ENCODE peak calls at places on chromosome 11, in five cellular contexts. T is uterus, J is IMR-90, P is A549, Y is tibial artery. G is an unnamed sample.

GRCh38 chr11:11722246-11722645 is 100.4 kb upstream of the GALNT18 start:
- DNase-seq in J (no peak), T (no peak), Y (no peak), P (no peak), G (no peak)

GRCh38 chr11:12432507-12432906 is 55.1 kb downstream of the PARVA start:
- DNase-seq in P (no peak), J (no peak), T (peak; percentile 8), Y (no peak), G (no peak)

GRCh38 chr11:65008873-65009272 is 5.1 kb upstream of the ARL2 start:
- DNase-seq in T (no peak), Y (no peak), P (no peak), J (no peak), G (no peak)

GRCh38 chr11:2294340-2295290 is 7.1 kb downstream of the C11orf21 start:
- DNase-seq in P (no peak), Y (peak; percentile 12), J (no peak), T (no peak), G (peak; percentile 16)

GRCh38 chr11:1086171-1087102 is 11.8 kb downstream of the MUC2 start:
- DNase-seq in P (no peak), Y (no peak), T (no peak), J (no peak), G (peak; percentile 13)

GRCh38 chr11:131677832-131678470 is 307.5 kb downstream of the NTM start:
- DNase-seq in J (no peak), T (no peak), P (no peak), Y (no peak), G (no peak)

GRCh38 chr11:13947379-13947778 is 15.1 kb upstream of the SPON1 start:
- DNase-seq in T (no peak), J (no peak), Y (no peak), P (no peak), G (no peak)

GRCh38 chr11:33942954-33943353 is 51.1 kb upstream of the LMO2 start:
- DNase-seq in T (peak; percentile 40), P (no peak), Y (peak; percentile 74), J (peak; percentile 58), G (no peak)

GRCh38 chr11:87431386-87431785 is 393.7 kb downstream of the TMEM135 start:
- DNase-seq in P (no peak), T (no peak), J (no peak), Y (no peak), G (no peak)

GRCh38 chr11:118448294-118448693 is 12.0 kb downstream of the KMT2A start:
- DNase-seq in Y (no peak), T (no peak), J (peak; percentile 49), P (no peak), G (no peak)

GRCh38 chr11:133015457-133015856 is 516.8 kb downstream of the OPCML start:
- DNase-seq in T (no peak), P (no peak), Y (no peak), J (no peak), G (no peak)

GRCh38 chr11:45778341-45778740 is 26.6 kb upstream of the SLC35C1 start:
- DNase-seq in P (no peak), J (no peak), Y (no peak), T (no peak), G (no peak)

GRCh38 chr11:47466201-47466600 is 17.3 kb upstream of the RAPSN start:
- DNase-seq in P (no peak), T (no peak), Y (no peak), J (peak; percentile 44), G (no peak)

GRCh38 chr11:63510360-63511130 is 4.7 kb downstream of the LGALS12 start:
- DNase-seq in J (no peak), Y (peak; percentile 76), P (no peak), T (no peak), G (peak; percentile 73)

GRCh38 chr11:58573451-58574104 is 2.1 kb downstream of the LPXN start:
- DNase-seq in Y (peak; percentile 81), P (peak; percentile 24), T (peak; percentile 69), J (peak; percentile 85), G (no peak)

DNA sequence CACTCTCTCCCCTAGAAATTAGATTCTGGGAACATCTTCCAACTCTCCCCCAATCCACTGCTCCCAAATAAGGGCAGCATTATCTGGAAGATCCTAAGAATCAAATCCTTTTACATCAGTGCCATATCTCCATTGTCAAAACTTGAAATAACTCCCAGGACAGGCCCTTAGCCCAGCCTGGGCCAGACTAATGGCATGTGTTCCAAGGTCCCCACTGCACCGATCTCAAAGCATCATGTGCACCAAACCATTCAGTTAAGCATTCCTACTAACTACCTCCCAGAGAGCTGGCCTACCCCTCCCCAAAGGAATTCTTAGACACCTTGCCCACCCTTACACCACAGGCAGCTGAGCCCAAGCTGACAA is 44.2 kb upstream of the POU2AF1 start:
- DNase-seq in T (no peak), P (no peak), Y (no peak), J (no peak), G (no peak)
- TF ChIP-seq CTCF in T (no peak), P (no peak), Y (no peak), J (no peak), G (no peak)

DNA sequence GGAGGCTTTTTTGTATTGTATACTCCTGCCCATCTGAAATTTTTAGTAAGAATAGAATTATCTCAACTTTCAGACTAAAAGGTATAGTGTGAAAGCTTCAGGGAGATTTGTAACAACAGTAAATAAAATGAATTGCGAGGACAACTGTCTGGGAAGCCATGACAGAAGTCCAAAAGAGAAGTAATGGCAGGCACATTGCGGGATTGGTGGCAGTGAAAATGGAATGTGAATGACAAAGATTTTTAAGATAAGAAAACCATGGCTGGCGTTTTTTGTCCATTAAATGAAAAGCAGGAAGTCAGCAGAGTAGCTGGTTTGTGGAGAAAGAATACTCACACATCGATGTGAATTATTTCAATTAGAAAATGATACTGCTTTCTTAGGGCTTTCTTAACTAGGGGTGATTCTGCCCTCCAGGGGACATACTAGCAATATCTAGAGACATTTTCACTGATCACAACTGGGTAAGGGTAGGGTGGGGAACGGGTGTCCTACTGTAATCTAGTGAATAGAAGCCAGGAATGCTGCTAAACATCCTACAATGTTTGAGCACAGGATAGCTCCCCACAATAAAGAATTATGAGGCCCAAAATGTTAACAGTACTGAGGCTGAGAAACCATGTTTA is 1.6 kb downstream of the NPAT start:
- DNase-seq in Y (no peak), P (no peak), T (no peak), J (no peak), G (no peak)
- H3K27ac ChIP-seq in Y (no peak overlapping the region), P (peak overlapping the region; percentile 90), T (peak overlapping the region; percentile 93), J (peak overlapping the region; percentile 19), G (no peak overlapping the region)

GRCh38 chr11:110711776-110712642 is at the start of gene ARHGAP20:
- DNase-seq in Y (peak; percentile 69), T (peak; percentile 67), J (peak; percentile 71), P (peak; percentile 15), G (peak; percentile 67)

GRCh38 chr11:110713469-110713776 is 1.2 kb upstream of the ARHGAP20 start:
- DNase-seq in P (no peak), Y (no peak), T (no peak), J (no peak), G (no peak)

GRCh38 chr11:110711448-110711775 is 825 bp downstream of the ARHGAP20 start:
- DNase-seq in P (no peak), T (no peak), J (no peak), Y (no peak), G (no peak)

GRCh38 chr11:110710520-110711381 is 1.5 kb downstream of the ARHGAP20 start:
- DNase-seq in P (no peak), Y (peak; percentile 27), T (peak; percentile 49), J (peak; percentile 51), G (peak; percentile 33)

DNA sequence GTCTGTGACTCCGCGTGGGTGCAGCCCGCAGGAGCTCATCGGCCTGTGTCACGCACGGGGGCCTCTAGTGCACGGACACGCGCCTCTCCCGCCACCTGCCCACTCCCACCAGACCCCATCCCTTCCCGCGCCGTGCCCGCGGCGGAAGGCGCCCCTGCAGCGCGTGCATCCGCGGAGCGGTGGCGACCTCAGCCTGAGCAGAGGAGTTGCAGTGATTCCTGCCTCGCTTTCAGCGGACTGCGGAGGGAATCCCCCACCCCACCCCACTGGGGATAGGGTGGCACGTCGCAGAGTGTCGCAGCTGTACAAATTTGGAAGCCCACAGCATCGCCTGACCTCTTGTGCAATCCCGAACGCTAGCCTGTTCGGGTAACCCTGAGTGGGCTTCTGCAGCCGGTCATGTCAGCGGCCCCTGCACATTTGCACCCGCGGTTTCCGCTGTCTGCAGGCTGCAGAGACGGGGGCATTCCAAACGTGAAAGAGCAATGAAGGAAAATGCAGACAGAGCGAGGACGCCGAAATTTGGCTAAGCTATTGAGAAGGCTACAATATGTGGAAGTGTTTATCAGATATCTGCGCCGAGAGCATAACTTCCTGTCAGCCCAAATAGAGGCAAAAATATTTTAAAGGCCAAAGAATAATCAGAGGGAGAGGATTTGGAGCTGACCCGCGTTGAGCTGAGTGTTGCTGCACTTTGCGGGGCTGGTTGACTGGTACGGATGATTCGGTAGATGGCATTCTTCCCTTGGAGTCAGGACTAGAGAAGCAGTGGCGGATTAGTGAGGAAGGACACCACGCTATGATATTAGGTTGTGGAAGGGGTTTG is 619 bp upstream of the ARHGAP20 start:
- DNase-seq in Y (peak; percentile 37), J (peak; percentile 52), P (no peak), T (peak; percentile 17), G (peak; percentile 69)
- TF ChIP-seq CTCF in Y (no peak), J (peak; percentile 32), P (no peak), T (no peak), G (peak; percentile 42)

GRCh38 chr11:69435161-69435990 is 46.1 kb upstream of the LINC01488 start:
- DNase-seq in J (no peak), Y (no peak), P (no peak), T (no peak), G (no peak)

GRCh38 chr11:69437876-69438205 is 43.6 kb upstream of the LINC01488 start:
- DNase-seq in T (no peak), Y (no peak), P (no peak), J (no peak), G (peak; percentile 28)

GRCh38 chr11:69438286-69438920 is 43.1 kb upstream of the LINC01488 start:
- DNase-seq in J (no peak), T (no peak), P (no peak), Y (no peak), G (no peak)

GRCh38 chr11:69436041-69436982 is 45.2 kb upstream of the LINC01488 start:
- DNase-seq in J (no peak), P (no peak), T (no peak), Y (no peak), G (no peak)

DNA sequence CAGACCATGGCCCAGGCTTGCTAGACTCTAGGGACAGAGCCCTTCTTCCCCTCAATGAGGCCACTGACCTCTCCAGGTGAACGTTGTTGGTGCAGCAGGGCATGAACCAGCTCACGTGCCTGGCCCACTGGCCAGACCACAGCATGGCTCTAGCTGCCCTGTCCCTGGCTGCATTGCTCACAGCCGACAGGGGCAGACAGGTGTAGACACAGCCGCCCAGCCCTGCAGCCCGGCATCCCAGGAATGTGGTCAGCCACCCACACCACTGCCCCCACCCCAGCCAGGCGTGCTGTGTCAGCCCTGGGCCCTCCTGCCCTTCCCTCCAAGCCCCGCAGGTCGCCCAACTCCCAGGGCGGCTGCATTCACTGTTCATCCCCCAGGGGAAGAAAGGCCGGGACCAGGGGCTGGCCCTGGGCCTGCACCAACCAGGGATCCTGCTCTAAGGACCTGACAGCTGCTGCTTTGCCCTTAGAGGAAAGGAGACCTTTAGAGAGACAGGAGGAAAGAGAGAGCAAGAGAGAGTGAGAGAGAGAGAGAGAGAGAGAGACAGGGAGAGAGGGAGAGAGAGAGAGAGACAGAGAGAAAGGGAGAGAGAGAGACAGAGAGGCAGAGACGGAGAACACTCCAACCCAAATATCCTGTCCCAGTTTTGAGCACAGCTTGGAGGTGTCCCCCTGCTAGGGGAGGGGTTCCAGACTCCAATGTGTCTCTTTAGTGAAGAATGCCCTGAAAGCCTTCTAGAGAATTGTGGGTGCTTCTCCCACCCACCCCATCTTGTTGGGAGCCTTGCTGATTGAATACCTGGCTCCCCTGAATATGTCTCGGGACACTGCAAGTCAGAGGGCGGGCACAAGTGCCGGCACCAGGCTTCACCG is 44.2 kb upstream of the LINC01488 start:
- DNase-seq in T (no peak), J (no peak), P (peak; percentile 71), Y (no peak), G (no peak)
- H3K27ac ChIP-seq in T (no peak overlapping the region), J (no peak overlapping the region), P (peak overlapping the region; percentile 81), Y (no peak overlapping the region), G (no peak overlapping the region)